ENCODE peak calls at places on chromosomes 5 and 9, in ten cellular contexts. N, B, T, K, M, H, J, Y, X and V are unnamed samples.

GRCh38 chr5:150599917-150600511 is 40.4 kb upstream of the SYNPO start:
- DNase-seq in J (no peak), T (peak), H (peak), N (peak), X (peak), B (peak), Y (peak), M (peak), K (peak), V (peak)

GRCh38 chr5:151239237-151239861 is 13.6 kb upstream of the GM2A start:
- DNase-seq in K (peak), T (no peak), B (peak), H (peak), M (peak), Y (peak), N (peak), J (peak), X (peak), V (peak)

GRCh38 chr9:28270156-28270555 is 696.9 kb upstream of the C9orf72 start:
- DNase-seq in T (no peak), Y (no peak), K (no peak), N (no peak), M (no peak), X (no peak), B (no peak), J (no peak), H (no peak), V (no peak)

GRCh38 chr5:151721812-151722391 is 35.2 kb upstream of the SPARC start:
- DNase-seq in M (no peak), N (no peak), J (no peak), B (no peak), K (no peak), H (no peak), Y (no peak), X (no peak), T (no peak), V (no peak)

GRCh38 chr5:113378960-113379541 is 55.7 kb downstream of the TSSK1B start:
- DNase-seq in K (peak), J (peak), B (peak), Y (peak), N (no peak), H (peak), X (peak), T (peak), M (peak), V (peak)

GRCh38 chr5:60257852-60258251 is 364.3 kb upstream of the PDE4D start:
- DNase-seq in B (no peak), X (no peak), T (no peak), M (no peak), Y (no peak), H (no peak), K (no peak), J (no peak), N (no peak), V (no peak)

GRCh38 chr9:123354806-123355508 is 1.0 kb upstream of the CRB2 start:
- DNase-seq in K (no peak), N (no peak), J (no peak), B (no peak), T (no peak), M (no peak), Y (no peak), H (no peak), X (no peak), V (no peak)

GRCh38 chr5:94057217-94057616 is 315.8 kb upstream of the POU5F2 start:
- DNase-seq in H (no peak), M (no peak), B (no peak), X (no peak), J (no peak), K (no peak), T (no peak), Y (no peak), N (no peak), V (no peak)

GRCh38 chr9:99368341-99369326 is 146.6 kb downstream of the SEC61B start:
- DNase-seq in N (peak), H (peak), Y (no peak), T (no peak), X (no peak), K (peak), B (peak), M (peak), J (no peak), V (no peak)

GRCh38 chr9:35538361-35539234 is 48.7 kb downstream of the RUSC2 start:
- DNase-seq in K (peak), X (peak), B (peak), N (peak), T (no peak), M (peak), Y (peak), J (no peak), H (peak), V (no peak)

GRCh38 chr5:118518720-118519119 is 469.6 kb downstream of the DTWD2 start:
- DNase-seq in M (no peak), J (no peak), B (no peak), Y (no peak), T (no peak), N (no peak), H (no peak), X (no peak), K (no peak), V (no peak)

GRCh38 chr5:93578813-93579560 is 2.0 kb downstream of the NR2F1-AS1 start:
- DNase-seq in H (peak), M (no peak), Y (no peak), K (no peak), B (peak), X (no peak), J (no peak), T (no peak), N (no peak), V (no peak)

GRCh38 chr5:15682566-15682965 is 182.6 kb downstream of the FBXL7 start:
- DNase-seq in Y (no peak), N (no peak), K (no peak), M (no peak), B (no peak), X (no peak), J (no peak), T (no peak), H (no peak), V (no peak)

GRCh38 chr5:15687401-15687800 is 187.4 kb downstream of the FBXL7 start:
- DNase-seq in T (no peak), N (no peak), M (no peak), K (no peak), X (no peak), J (no peak), H (no peak), B (no peak), Y (no peak), V (no peak)

GRCh38 chr5:15683332-15683731 is 183.4 kb downstream of the FBXL7 start:
- DNase-seq in K (peak), M (peak), T (no peak), J (peak), B (peak), N (no peak), H (no peak), X (peak), Y (no peak), V (no peak)

GRCh38 chr5:15682122-15682521 is 182.1 kb downstream of the FBXL7 start:
- DNase-seq in N (no peak), B (no peak), T (no peak), Y (no peak), M (no peak), K (no peak), H (no peak), J (no peak), X (no peak), V (no peak)
- TF ChIP-seq CTCF in N (no peak), B (no peak), T (no peak), Y (no peak), M (no peak), K (no peak), H (no peak), J (no peak), X (no peak), V (no peak)

GRCh38 chr9:70481471-70481870 is 67.0 kb upstream of the KLF9 start:
- DNase-seq in T (no peak), H (no peak), M (no peak), N (no peak), Y (no peak), X (no peak), J (no peak), B (no peak), K (no peak), V (no peak)
- H3K27ac ChIP-seq in T (no peak), H (peak), M (peak), N (peak), Y (peak), X (peak), J (no peak), B (peak), K (peak), V (no peak)

DNA sequence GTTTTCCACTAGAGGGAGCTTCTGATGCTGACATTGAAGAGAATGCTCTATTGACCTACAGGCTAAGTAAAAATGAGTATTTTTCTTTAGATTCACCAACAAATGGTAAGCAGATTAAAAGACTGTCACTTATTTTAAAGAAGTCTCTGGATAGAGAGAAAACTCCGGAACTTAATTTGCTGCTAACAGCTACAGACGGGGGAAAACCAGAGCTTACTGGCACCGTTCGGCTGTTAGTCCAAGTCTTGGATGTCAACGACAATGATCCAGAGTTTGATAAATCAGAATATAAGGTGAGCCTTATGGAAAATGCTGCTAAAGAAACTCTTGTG is 764 bp downstream of the PCDHA11 start:
- DNase-seq in N (no peak), K (no peak), J (no peak), M (no peak), Y (no peak), T (no peak), B (no peak), H (no peak), X (no peak), V (no peak)
- TF ChIP-seq CTCF in N (no peak), K (no peak), J (no peak), M (no peak), Y (no peak), T (no peak), B (no peak), H (no peak), X (peak), V (peak)

DNA sequence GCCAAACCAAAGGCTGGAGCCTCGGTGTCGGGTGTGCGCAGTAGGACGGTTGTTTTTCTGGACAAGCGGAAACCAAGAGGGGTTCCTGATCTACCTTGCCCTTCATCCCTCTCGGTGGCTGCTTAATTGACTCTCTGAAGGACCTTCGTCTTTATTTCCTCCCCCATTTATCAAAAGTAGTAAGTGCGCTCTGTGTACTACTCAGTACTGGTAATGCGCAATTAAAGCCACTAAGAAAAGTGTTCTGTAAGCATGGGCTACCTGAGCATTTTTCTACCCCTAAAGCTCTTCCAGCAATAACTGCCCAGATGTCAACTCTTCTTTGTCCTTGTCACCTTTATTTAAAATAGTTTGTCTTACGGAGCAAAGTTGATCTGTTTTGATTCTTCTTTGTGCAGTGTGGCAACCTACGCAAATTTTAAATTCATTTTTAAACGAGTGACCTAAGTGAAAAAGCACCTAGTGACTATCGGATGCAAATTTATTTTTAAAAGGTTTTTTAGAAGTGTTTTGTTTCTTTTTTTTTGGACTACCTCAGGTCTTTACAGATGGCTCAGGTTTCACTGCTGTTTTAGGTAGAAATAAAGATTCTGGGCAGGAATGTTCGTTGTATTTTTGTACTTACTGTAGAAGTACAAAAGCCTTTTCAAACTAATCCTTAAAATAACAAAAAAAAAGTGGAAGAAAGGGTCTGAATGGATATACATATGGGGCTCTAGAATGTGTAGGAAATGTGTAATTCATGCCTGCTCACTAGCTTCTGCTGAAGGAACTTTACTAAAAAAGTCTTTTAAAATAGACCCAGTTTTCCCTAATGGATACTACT is 2.0 kb downstream of the JMY start:
- DNase-seq in X (no peak), K (no peak), B (no peak), T (no peak), M (no peak), J (no peak), Y (no peak), H (no peak), N (no peak), V (no peak)
- H3K27ac ChIP-seq in X (peak), K (no peak), B (no peak), T (no peak), M (peak), J (peak), Y (peak), H (peak), N (peak), V (peak)

DNA sequence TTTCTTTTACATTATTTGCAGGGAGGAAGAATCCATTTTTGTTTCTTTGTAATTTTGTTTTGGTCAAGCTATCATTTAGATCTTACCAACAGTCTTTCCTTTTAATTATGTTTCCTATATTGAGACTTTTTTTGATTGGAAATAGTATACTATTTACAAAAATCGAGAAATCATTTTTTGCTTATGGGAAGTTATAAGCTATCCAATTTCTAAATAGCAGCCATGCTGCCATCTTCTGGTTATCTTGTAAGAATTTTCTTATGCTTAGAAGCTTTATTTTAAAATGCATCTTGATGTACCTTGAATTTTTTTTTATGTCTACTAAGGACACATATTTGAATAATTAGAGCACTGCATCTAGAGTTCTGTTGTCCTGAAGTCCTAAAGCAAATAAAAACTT is 821.2 kb downstream of the PTPRD start:
- DNase-seq in Y (no peak), J (no peak), N (no peak), T (no peak), H (no peak), K (no peak), B (no peak), M (no peak), X (peak), V (no peak)
- TF ChIP-seq CTCF in Y (no peak), J (no peak), N (no peak), T (no peak), H (no peak), K (no peak), B (no peak), M (no peak), X (peak), V (peak)

GRCh38 chr5:55692106-55692417 is 20.1 kb downstream of the SLC38A9 start:
- DNase-seq in B (no peak), X (no peak), N (no peak), H (no peak), J (no peak), Y (no peak), K (no peak), M (no peak), T (no peak), V (no peak)

GRCh38 chr5:55694152-55694830 is 17.8 kb downstream of the SLC38A9 start:
- DNase-seq in Y (no peak), J (no peak), K (no peak), N (no peak), H (no peak), B (no peak), M (no peak), X (peak), T (no peak), V (peak)

GRCh38 chr5:55692509-55692908 is 19.6 kb downstream of the SLC38A9 start:
- DNase-seq in X (no peak), J (no peak), K (no peak), B (no peak), Y (no peak), T (no peak), H (no peak), M (no peak), N (no peak), V (no peak)

DNA sequence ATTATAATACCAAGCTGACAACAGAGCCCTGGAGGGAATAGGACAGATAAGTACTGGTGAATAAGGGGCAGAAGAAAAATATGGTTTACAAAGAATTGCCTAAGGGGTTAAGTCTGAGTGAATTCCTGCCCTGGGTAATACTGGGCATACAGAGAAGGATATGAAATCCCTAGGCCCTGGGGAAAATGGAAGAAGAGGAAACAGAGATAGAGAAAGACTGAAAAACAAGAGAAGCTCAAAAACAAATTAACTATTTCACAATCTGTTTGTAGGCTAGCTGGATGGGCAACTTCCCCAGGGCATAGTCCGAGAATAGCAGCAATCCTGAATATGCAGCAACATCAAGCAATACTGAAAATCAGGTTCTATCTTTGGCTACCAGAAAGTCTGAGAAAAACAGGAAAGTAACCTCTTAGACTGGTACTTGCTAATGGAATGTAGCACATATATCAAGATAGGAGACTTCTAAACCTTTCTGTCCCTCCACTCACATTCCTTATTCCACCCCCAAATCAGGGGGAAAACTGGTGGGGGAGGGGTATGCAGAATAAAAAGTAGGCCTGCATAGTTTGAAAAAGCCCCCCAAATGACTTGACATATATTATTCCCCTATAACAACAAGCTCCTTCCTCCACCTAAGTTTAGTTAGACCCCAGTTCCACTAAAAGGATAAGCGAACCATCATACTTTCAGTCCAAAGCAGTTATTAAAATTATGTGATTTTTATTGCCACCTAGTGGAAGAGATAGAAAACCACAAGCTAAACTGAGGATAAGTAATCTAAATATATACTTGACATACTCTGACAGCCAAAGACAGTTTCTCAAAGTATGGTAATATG is 20.6 kb downstream of the SLC38A9 start:
- DNase-seq in B (no peak), H (no peak), T (no peak), K (no peak), X (peak), J (peak), N (no peak), M (no peak), Y (no peak), V (peak)
- H3K27ac ChIP-seq in B (peak), H (no peak), T (no peak), K (no peak), X (no peak), J (no peak), N (peak), M (peak), Y (no peak), V (no peak)

GRCh38 chr5:6734781-6735180 is 21.5 kb downstream of the TENT4A start:
- DNase-seq in K (no peak), M (no peak), H (no peak), J (no peak), X (no peak), Y (no peak), N (no peak), T (no peak), B (no peak), V (no peak)

GRCh38 chr5:6734243-6734695 is 21.0 kb downstream of the TENT4A start:
- DNase-seq in Y (no peak), J (no peak), H (no peak), N (no peak), B (no peak), K (no peak), M (no peak), T (no peak), X (no peak), V (no peak)

GRCh38 chr5:6736106-6736505 is 22.9 kb downstream of the TENT4A start:
- DNase-seq in B (no peak), Y (no peak), J (no peak), K (no peak), N (no peak), T (no peak), X (no peak), M (no peak), H (no peak), V (no peak)

GRCh38 chr5:6737043-6737941 is 24.1 kb downstream of the TENT4A start:
- DNase-seq in J (no peak), T (no peak), Y (no peak), N (no peak), B (no peak), X (no peak), K (no peak), M (no peak), H (no peak), V (no peak)

DNA sequence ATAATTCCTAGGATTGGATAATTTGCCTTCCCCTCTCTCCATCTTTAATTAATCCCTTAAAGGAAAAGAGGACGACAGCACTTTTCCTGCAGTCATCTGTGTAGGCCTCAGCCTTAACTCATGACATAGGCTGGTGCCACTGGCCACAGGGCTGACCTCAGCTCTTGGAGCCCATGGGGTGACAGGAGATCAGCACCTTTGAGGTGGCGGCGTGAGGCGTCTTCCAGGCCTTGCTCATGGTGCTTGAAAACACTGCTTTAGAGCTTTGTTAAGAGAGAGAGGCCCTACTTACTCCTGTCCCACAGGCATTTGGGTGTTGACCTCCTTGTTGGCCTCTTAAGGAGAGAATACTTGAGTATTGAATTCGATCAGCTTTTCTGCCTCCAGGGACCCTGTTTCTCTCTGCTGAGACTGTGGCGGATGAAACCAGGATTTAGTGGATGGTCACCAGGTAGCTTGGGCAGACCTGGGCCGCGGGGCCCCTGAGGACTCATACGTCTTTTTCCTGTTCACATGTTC is 23.4 kb downstream of the TENT4A start:
- DNase-seq in H (no peak), B (no peak), M (no peak), X (no peak), Y (no peak), T (no peak), J (no peak), K (no peak), N (no peak), V (no peak)
- TF ChIP-seq CTCF in H (no peak), B (no peak), M (no peak), X (no peak), Y (no peak), T (no peak), J (no peak), K (no peak), N (no peak), V (no peak)